ENCODE peak calls at places on chromosomes 7 and 10, in four cellular contexts. X is naive thymus-derived CD8-positive, alpha-beta T cell; M is EL; P is iris pigment epithelial cell. Y is an unnamed sample.

GRCh38 chr10:26969145-26969926 is 108.6 kb upstream of the ABI1 start:
- DNase-seq in X (no peak), P (no peak), M (no peak), Y (no peak)

GRCh38 chr10:112955736-112956421 is 5.8 kb downstream of the TCF7L2 start:
- DNase-seq in P (peak), M (peak), X (no peak), Y (no peak)

GRCh38 chr10:52563361-52563760 is 209.2 kb downstream of the MBL2 start:
- DNase-seq in X (no peak), P (peak), M (peak), Y (no peak)

GRCh38 chr7:44980393-44981034 is 1.7 kb upstream of the MYO1G start:
- DNase-seq in M (peak), X (peak), P (no peak), Y (peak)

GRCh38 chr7:29224726-29225125 is 30.2 kb downstream of the CHN2 start:
- DNase-seq in M (no peak), P (no peak), X (no peak), Y (no peak)

GRCh38 chr7:1466524-1467271 is 7.4 kb upstream of the MICALL2 start:
- DNase-seq in X (no peak), P (peak), M (peak), Y (no peak)

GRCh38 chr7:134865001-134865845 is 85.8 kb downstream of the CALD1 start:
- DNase-seq in X (peak), M (peak), P (peak), Y (peak)

GRCh38 chr10:43120948-43121290 is 17.3 kb upstream of the CSGALNACT2 start:
- DNase-seq in M (no peak), P (no peak), X (peak), Y (no peak)

GRCh38 chr10:54797636-54798395 is 3.2 kb downstream of the PCDH15 start:
- DNase-seq in X (no peak), M (no peak), P (peak), Y (no peak)

GRCh38 chr7:2288503-2288902 is 25.7 kb downstream of the SNX8 start:
- DNase-seq in X (no peak), M (no peak), P (no peak), Y (no peak)

GRCh38 chr10:64334084-64334483 is 812.9 kb downstream of the REEP3 start:
- DNase-seq in X (no peak), P (no peak), M (no peak), Y (no peak)

GRCh38 chr10:124162136-124162535 is 68.7 kb upstream of the CHST15 start:
- DNase-seq in M (no peak), X (no peak), P (no peak), Y (no peak)

GRCh38 chr7:37674534-37674933 is 9.0 kb upstream of the GPR141 start:
- DNase-seq in M (no peak), X (no peak), P (no peak), Y (no peak)

GRCh38 chr7:155571581-155572345 is 25.4 kb upstream of the CNPY1 start:
- DNase-seq in P (no peak), M (no peak), X (no peak), Y (no peak)